ENCODE peak calls at places on chromosome 12, in eight cellular contexts. One of them, this sample, is unnamed.

GRCh38 chr12:69821441-69822204 is 3.4 kb upstream of the MYRFL start:
- DNase-seq in SK-N-SH: no peak
- DNase-seq in HCT116: peak
- DNase-seq in A549: peak
- DNase-seq in GM23338: no peak
- DNase-seq in K562: no peak
- DNase-seq in HepG2: no peak
- DNase-seq in GM12878: no peak
- DNase-seq in this sample: no peak

GRCh38 chr12:52461693-52462092 is 9.7 kb upstream of the KRT6B start:
- DNase-seq in GM12878: no peak
- DNase-seq in HCT116: no peak
- DNase-seq in SK-N-SH: no peak
- DNase-seq in HepG2: no peak
- DNase-seq in K562: no peak
- DNase-seq in GM23338: no peak
- DNase-seq in A549: no peak
- DNase-seq in this sample: no peak

GRCh38 chr12:66013224-66013623 is 117.3 kb downstream of the LLPH start:
- DNase-seq in K562: no peak
- DNase-seq in HepG2: no peak
- DNase-seq in GM23338: no peak
- DNase-seq in GM12878: no peak
- DNase-seq in HCT116: no peak
- DNase-seq in SK-N-SH: no peak
- DNase-seq in A549: no peak
- DNase-seq in this sample: no peak

GRCh38 chr12:109549613-109550309 is 23.5 kb downstream of the MMAB start:
- DNase-seq in GM12878: no peak
- DNase-seq in K562: no peak
- DNase-seq in GM23338: no peak
- DNase-seq in A549: no peak
- DNase-seq in HepG2: no peak
- DNase-seq in HCT116: no peak
- DNase-seq in SK-N-SH: no peak
- DNase-seq in this sample: no peak

GRCh38 chr12:122867701-122868461 is 28.0 kb downstream of the VPS37B start:
- DNase-seq in HCT116: no peak
- DNase-seq in HepG2: peak
- DNase-seq in GM12878: no peak
- DNase-seq in SK-N-SH: peak
- DNase-seq in K562: peak
- DNase-seq in A549: peak
- DNase-seq in GM23338: peak
- DNase-seq in this sample: no peak

GRCh38 chr12:74515849-74516248 is 21.8 kb upstream of the ATXN7L3B start:
- DNase-seq in HCT116: no peak
- DNase-seq in GM12878: no peak
- DNase-seq in K562: no peak
- DNase-seq in SK-N-SH: no peak
- DNase-seq in GM23338: no peak
- DNase-seq in A549: no peak
- DNase-seq in HepG2: no peak
- DNase-seq in this sample: no peak

GRCh38 chr12:20220339-20220738 is 148.0 kb upstream of the PDE3A start:
- DNase-seq in GM12878: peak
- DNase-seq in HepG2: no peak
- DNase-seq in A549: peak
- DNase-seq in GM23338: peak
- DNase-seq in SK-N-SH: no peak
- DNase-seq in K562: no peak
- DNase-seq in HCT116: peak
- DNase-seq in this sample: no peak

GRCh38 chr12:3772380-3772779 is 19.5 kb upstream of the CRACR2A start:
- DNase-seq in A549: no peak
- DNase-seq in SK-N-SH: no peak
- DNase-seq in GM23338: no peak
- DNase-seq in HepG2: no peak
- DNase-seq in GM12878: no peak
- DNase-seq in HCT116: no peak
- DNase-seq in K562: no peak
- DNase-seq in this sample: no peak

GRCh38 chr12:22255097-22255496 is 79.4 kb downstream of the ST8SIA1 start:
- DNase-seq in A549: no peak
- DNase-seq in HCT116: no peak
- DNase-seq in GM23338: peak
- DNase-seq in HepG2: no peak
- DNase-seq in SK-N-SH: no peak
- DNase-seq in GM12878: no peak
- DNase-seq in K562: no peak
- DNase-seq in this sample: no peak

GRCh38 chr12:94841171-94841570 is 162.3 kb downstream of the NDUFA12 start:
- DNase-seq in SK-N-SH: no peak
- DNase-seq in A549: no peak
- DNase-seq in HCT116: no peak
- DNase-seq in GM23338: no peak
- DNase-seq in GM12878: no peak
- DNase-seq in K562: no peak
- DNase-seq in HepG2: no peak
- DNase-seq in this sample: no peak

GRCh38 chr12:118190266-118190665 is 54.3 kb downstream of the PEBP1 start:
- DNase-seq in HCT116: no peak
- DNase-seq in HepG2: no peak
- DNase-seq in A549: no peak
- DNase-seq in GM23338: peak
- DNase-seq in GM12878: no peak
- DNase-seq in K562: no peak
- DNase-seq in SK-N-SH: peak
- DNase-seq in this sample: no peak

GRCh38 chr12:93404961-93405849 is 27.5 kb downstream of the NUDT4 start:
- DNase-seq in GM23338: no peak
- DNase-seq in HCT116: no peak
- DNase-seq in HepG2: no peak
- DNase-seq in GM12878: no peak
- DNase-seq in SK-N-SH: no peak
- DNase-seq in K562: no peak
- DNase-seq in A549: no peak
- DNase-seq in this sample: no peak

GRCh38 chr12:95548056-95548538 is 3.2 kb downstream of the USP44 start:
- DNase-seq in GM23338: peak
- DNase-seq in SK-N-SH: peak
- DNase-seq in HCT116: no peak
- DNase-seq in A549: no peak
- DNase-seq in HepG2: no peak
- DNase-seq in K562: peak
- DNase-seq in GM12878: no peak
- DNase-seq in this sample: no peak

GRCh38 chr12:95337176-95337575 is 119.6 kb downstream of the VEZT start:
- DNase-seq in HCT116: no peak
- DNase-seq in A549: no peak
- DNase-seq in SK-N-SH: no peak
- DNase-seq in K562: no peak
- DNase-seq in GM12878: no peak
- DNase-seq in HepG2: no peak
- DNase-seq in GM23338: no peak
- DNase-seq in this sample: no peak

GRCh38 chr12:56749364-56749763 is 2.8 kb downstream of the PRIM1 start:
- DNase-seq in GM23338: no peak
- DNase-seq in HCT116: no peak
- DNase-seq in A549: no peak
- DNase-seq in HepG2: no peak
- DNase-seq in GM12878: no peak
- DNase-seq in K562: no peak
- DNase-seq in SK-N-SH: no peak
- DNase-seq in this sample: no peak

GRCh38 chr12:93657076-93657475 is 20.1 kb upstream of the CRADD start:
- DNase-seq in GM23338: no peak
- DNase-seq in K562: no peak
- DNase-seq in HCT116: no peak
- DNase-seq in HepG2: no peak
- DNase-seq in SK-N-SH: no peak
- DNase-seq in GM12878: no peak
- DNase-seq in A549: no peak
- DNase-seq in this sample: no peak

GRCh38 chr12:32301216-32301615 is 98.1 kb upstream of the FGD4 start:
- DNase-seq in GM12878: no peak
- DNase-seq in K562: no peak
- DNase-seq in HCT116: no peak
- DNase-seq in A549: no peak
- DNase-seq in HepG2: no peak
- DNase-seq in GM23338: no peak
- DNase-seq in SK-N-SH: no peak
- DNase-seq in this sample: no peak

GRCh38 chr12:66403746-66404145 is 101.5 kb downstream of the HELB start:
- DNase-seq in A549: no peak
- DNase-seq in HepG2: no peak
- DNase-seq in SK-N-SH: peak
- DNase-seq in GM12878: no peak
- DNase-seq in K562: no peak
- DNase-seq in HCT116: no peak
- DNase-seq in GM23338: peak
- DNase-seq in this sample: no peak

GRCh38 chr12:82383930-82384513 is 25.7 kb downstream of the METTL25 start:
- DNase-seq in A549: peak
- DNase-seq in HCT116: no peak
- DNase-seq in SK-N-SH: no peak
- DNase-seq in GM12878: no peak
- DNase-seq in GM23338: peak
- DNase-seq in K562: no peak
- DNase-seq in HepG2: no peak
- DNase-seq in this sample: no peak

GRCh38 chr12:75446857-75447256 is 33.7 kb upstream of the GLIPR1 start:
- DNase-seq in GM12878: no peak
- DNase-seq in HepG2: no peak
- DNase-seq in SK-N-SH: no peak
- DNase-seq in A549: peak
- DNase-seq in HCT116: no peak
- DNase-seq in K562: no peak
- DNase-seq in GM23338: no peak
- DNase-seq in this sample: no peak

GRCh38 chr12:53493610-53494391 is 5.5 kb downstream of the MAP3K12 start:
- DNase-seq in GM12878: no peak
- DNase-seq in K562: peak
- DNase-seq in HCT116: no peak
- DNase-seq in SK-N-SH: no peak
- DNase-seq in GM23338: peak
- DNase-seq in A549: no peak
- DNase-seq in HepG2: no peak
- DNase-seq in this sample: no peak

GRCh38 chr12:11158885-11159444 is 12.0 kb upstream of the SMIM10L1 start:
- DNase-seq in HepG2: no peak
- DNase-seq in SK-N-SH: no peak
- DNase-seq in GM23338: no peak
- DNase-seq in HCT116: no peak
- DNase-seq in K562: no peak
- DNase-seq in GM12878: no peak
- DNase-seq in A549: no peak
- DNase-seq in this sample: no peak

DNA sequence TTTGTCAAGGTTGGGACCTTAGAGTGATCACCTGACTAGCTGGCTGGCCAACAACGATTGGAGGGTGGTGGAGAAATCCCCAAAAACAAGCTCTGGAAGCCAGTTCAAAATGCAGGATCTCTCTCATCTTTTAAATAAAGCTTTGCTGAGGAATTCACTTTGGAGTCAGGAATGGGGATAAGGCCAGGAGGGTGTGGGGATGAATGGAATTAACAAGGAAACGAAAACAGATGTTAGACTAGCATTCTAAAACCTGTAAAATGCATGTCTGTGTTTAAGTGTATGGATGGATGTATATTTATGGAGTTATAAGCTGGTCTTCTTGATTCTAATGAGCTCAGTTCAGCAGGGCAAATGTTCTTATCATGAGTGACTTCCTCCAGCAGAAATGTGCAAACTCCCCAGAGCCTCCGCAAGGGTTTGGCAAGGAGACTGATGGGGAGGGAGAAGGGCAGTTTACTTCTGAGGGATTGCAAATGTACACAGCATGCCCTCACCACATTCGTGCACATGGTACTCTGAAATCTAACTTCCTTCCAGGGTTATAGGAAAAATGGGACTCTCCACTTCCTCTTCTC is 149.1 kb downstream of the NTF3 start:
- DNase-seq in SK-N-SH: no peak
- DNase-seq in HepG2: no peak
- DNase-seq in GM23338: no peak
- DNase-seq in GM12878: no peak
- DNase-seq in HCT116: no peak
- DNase-seq in A549: no peak
- DNase-seq in K562: no peak
- DNase-seq in this sample: no peak
- TF ChIP-seq CTCF in SK-N-SH: no peak
- TF ChIP-seq CTCF in HepG2: no peak
- TF ChIP-seq CTCF in GM23338: no peak
- TF ChIP-seq CTCF in GM12878: no peak
- TF ChIP-seq CTCF in HCT116: no peak
- TF ChIP-seq CTCF in A549: no peak
- TF ChIP-seq CTCF in K562: no peak
- TF ChIP-seq CTCF in this sample: no peak

DNA sequence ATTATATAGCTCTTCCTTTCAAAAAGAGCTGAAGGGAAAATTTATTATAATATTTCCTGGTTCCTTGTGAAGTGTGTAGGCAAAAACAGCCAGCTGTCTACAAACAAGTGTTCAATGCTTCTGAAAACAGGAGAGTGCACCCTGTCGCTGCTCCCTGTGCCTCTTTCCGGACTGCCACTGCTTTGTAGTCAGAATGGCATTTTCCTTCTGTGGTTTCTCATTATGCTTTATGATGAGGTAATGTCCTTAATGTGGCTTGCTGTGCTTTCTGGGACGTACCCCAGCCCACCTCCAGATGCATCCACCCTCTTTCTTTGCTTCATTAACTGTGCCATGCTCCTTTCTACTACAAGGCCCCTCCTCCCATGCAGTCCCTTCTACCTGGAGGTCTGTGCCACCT is 148.0 kb downstream of the SYT1 start:
- DNase-seq in K562: no peak
- DNase-seq in GM12878: no peak
- DNase-seq in A549: no peak
- DNase-seq in HCT116: no peak
- DNase-seq in SK-N-SH: no peak
- DNase-seq in HepG2: no peak
- DNase-seq in GM23338: no peak
- DNase-seq in this sample: no peak
- TF ChIP-seq REST in K562: no peak
- TF ChIP-seq REST in GM12878: no peak
- TF ChIP-seq REST in A549: no peak
- TF ChIP-seq REST in HCT116: no peak
- TF ChIP-seq REST in SK-N-SH: no peak
- TF ChIP-seq REST in HepG2: no peak
- TF ChIP-seq REST in GM23338: no peak
- TF ChIP-seq REST in this sample: no peak

GRCh38 chr12:49369723-49370145 is 2.5 kb downstream of the SPATS2 start:
- DNase-seq in HCT116: no peak
- DNase-seq in GM23338: peak
- DNase-seq in A549: peak
- DNase-seq in SK-N-SH: peak
- DNase-seq in GM12878: peak
- DNase-seq in HepG2: peak
- DNase-seq in K562: peak
- DNase-seq in this sample: peak
- TF ChIP-seq CTCF in HCT116: peak
- TF ChIP-seq CTCF in GM23338: peak
- TF ChIP-seq CTCF in A549: peak
- TF ChIP-seq CTCF in SK-N-SH: peak
- TF ChIP-seq CTCF in GM12878: peak
- TF ChIP-seq CTCF in HepG2: peak
- TF ChIP-seq CTCF in K562: peak
- TF ChIP-seq CTCF in this sample: no peak

GRCh38 chr12:130431176-130431575 is 93.5 kb downstream of the PIWIL1 start:
- DNase-seq in HepG2: no peak
- DNase-seq in GM12878: no peak
- DNase-seq in K562: no peak
- DNase-seq in HCT116: no peak
- DNase-seq in SK-N-SH: no peak
- DNase-seq in A549: no peak
- DNase-seq in GM23338: no peak
- DNase-seq in this sample: no peak
- TF ChIP-seq REST in HepG2: no peak
- TF ChIP-seq REST in GM12878: no peak
- TF ChIP-seq REST in K562: no peak
- TF ChIP-seq REST in HCT116: no peak
- TF ChIP-seq REST in SK-N-SH: no peak
- TF ChIP-seq REST in A549: no peak
- TF ChIP-seq REST in GM23338: no peak
- TF ChIP-seq REST in this sample: no peak

This sample was measured in HL-60.